ENCODE peak calls at places on chromosome 7, in five cellular contexts. M is Calu3, I is endothelial cell, A is IMR-90, R is progenitor cell of endocrine pancreas. O is an unnamed sample.

GRCh38 chr7:106064329-106064728 is 47.8 kb downstream of the SYPL1 start:
- DNase-seq in M (no peak), R (no peak), A (no peak), I (no peak), O (no peak)

GRCh38 chr7:102006695-102007094 is 189.3 kb downstream of the CUX1 start:
- DNase-seq in I (no peak), A (no peak), R (no peak), M (no peak), O (no peak)

GRCh38 chr7:66747385-66748126 is 7.0 kb downstream of the RABGEF1 start:
- DNase-seq in M (no peak), R (no peak), I (no peak), A (no peak), O (no peak)

GRCh38 chr7:137975223-137975622 is 26.7 kb downstream of the CREB3L2 start:
- DNase-seq in R (no peak), A (peak), I (no peak), M (no peak), O (no peak)

GRCh38 chr7:101271021-101271420 is 26.1 kb upstream of the FIS1 start:
- DNase-seq in I (no peak), M (no peak), R (no peak), A (no peak), O (no peak)

GRCh38 chr7:24980695-24981543 is 941 bp upstream of the OSBPL3 start:
- DNase-seq in R (no peak), M (peak), I (no peak), A (peak), O (peak)

GRCh38 chr7:117323585-117323876 is 673 bp upstream of the WNT2 start:
- DNase-seq in R (no peak), M (no peak), A (no peak), I (no peak), O (no peak)

GRCh38 chr7:135827391-135827790 is 78.8 kb upstream of the FAM180A start:
- DNase-seq in I (no peak), R (no peak), M (no peak), A (no peak), O (no peak)

GRCh38 chr7:137961200-137962177 is 40.4 kb downstream of the CREB3L2 start:
- DNase-seq in M (no peak), R (no peak), I (no peak), A (peak), O (no peak)

GRCh38 chr7:28957822-28958234 is 302 bp downstream of the TRIL start:
- DNase-seq in I (peak), R (peak), A (no peak), M (no peak), O (no peak)

GRCh38 chr7:34044734-34045353 is 139.5 kb downstream of the BMPER start:
- DNase-seq in R (no peak), M (no peak), I (no peak), A (no peak), O (no peak)

GRCh38 chr7:151761256-151761655 is 115.7 kb downstream of the PRKAG2 start:
- DNase-seq in M (peak), A (no peak), R (no peak), I (no peak), O (no peak)

GRCh38 chr7:116653204-116653603 is 18.8 kb upstream of the MET start:
- DNase-seq in I (no peak), R (no peak), A (peak), M (peak), O (no peak)

GRCh38 chr7:81887098-81887497 is 117.3 kb upstream of the HGF start:
- DNase-seq in I (no peak), R (no peak), M (no peak), A (peak), O (no peak)

GRCh38 chr7:4045450-4045849 is 636.6 kb upstream of the FOXK1 start:
- DNase-seq in I (no peak), M (no peak), R (no peak), A (no peak), O (no peak)

GRCh38 chr7:22150221-22150620 is 204.5 kb upstream of the CDCA7L start:
- DNase-seq in A (peak), I (no peak), M (no peak), R (no peak), O (no peak)

GRCh38 chr7:40544277-40544723 is 409.5 kb downstream of the SUGCT start:
- DNase-seq in M (no peak), I (no peak), A (no peak), R (no peak), O (no peak)

GRCh38 chr7:81574723-81575326 is 195.0 kb downstream of the HGF start:
- DNase-seq in R (no peak), I (no peak), M (no peak), A (peak), O (no peak)

GRCh38 chr7:41054960-41055700 is 647.8 kb downstream of the INHBA start:
- DNase-seq in M (no peak), I (no peak), R (no peak), A (no peak), O (no peak)

GRCh38 chr7:74507538-74508319 is 54.0 kb downstream of the GTF2IRD1 start:
- DNase-seq in R (no peak), I (no peak), A (no peak), M (no peak), O (no peak)

GRCh38 chr7:132078891-132079735 is 497.2 kb downstream of the PLXNA4 start:
- DNase-seq in R (no peak), A (no peak), M (no peak), I (no peak), O (no peak)
- TF ChIP-seq CTCF in R (no peak), A (no peak), M (no peak), I (no peak), O (no peak)

GRCh38 chr7:98051118-98051744 is 55.4 kb upstream of the LMTK2 start:
- DNase-seq in A (no peak), M (peak), I (peak), R (peak), O (peak)
- TF ChIP-seq CTCF in A (no peak), M (no peak), I (no peak), R (no peak), O (no peak)

GRCh38 chr7:50155755-50156154 is 62.7 kb upstream of the ZPBP start:
- DNase-seq in A (no peak), R (no peak), I (no peak), M (no peak), O (no peak)
- TF ChIP-seq CTCF in A (no peak), R (no peak), I (no peak), M (no peak), O (no peak)

GRCh38 chr7:69211739-69212138 is 386.5 kb upstream of the AUTS2 start:
- DNase-seq in R (no peak), A (no peak), I (no peak), M (no peak), O (no peak)
- TF ChIP-seq CTCF in R (peak), A (no peak), I (no peak), M (no peak), O (peak)

GRCh38 chr7:26860361-26860760 is 4.0 kb downstream of the SKAP2 start:
- DNase-seq in A (no peak), I (no peak), M (peak), R (no peak), O (no peak)
- TF ChIP-seq CTCF in A (no peak), I (no peak), M (peak), R (peak), O (peak)